ENCODE peak calls at places on chromosomes 4 and X, in nine cellular contexts. Z is brain microvascular endothelial cell; X is uterus; I is fibroblast of villous mesenchyme; O is Panc1; P is cardiac fibroblast; Y is adrenal gland; C is astrocyte; W is CD8-positive, alpha-beta T cell. J is an unnamed sample.

GRCh38 chr4:119337010-119337409 is 15.1 kb upstream of the FABP2 start:
- DNase-seq in Z (no peak), X (no peak), I (no peak), O (no peak), P (peak; percentile 3), Y (peak; percentile 18), C (no peak), W (no peak), J (no peak)

GRCh38 chrX:20451936-20452335 is 185.2 kb upstream of the RPS6KA3 start:
- DNase-seq in Z (no peak), X (no peak), I (no peak), O (no peak), P (no peak), Y (no peak), C (no peak), W (no peak), J (no peak)

GRCh38 chr4:153649572-153649991 is 34.5 kb upstream of the TLR2 start:
- DNase-seq in Z (peak; percentile 23), X (no peak), I (peak; percentile 42), O (no peak), P (no peak), Y (no peak), C (peak; percentile 9), W (no peak), J (no peak)

GRCh38 chrX:107628662-107629532 is 587 bp downstream of the PRPS1 start:
- DNase-seq in Z (peak; percentile 17), X (peak; percentile 28), I (peak; percentile 18), O (peak; percentile 33), P (peak; percentile 28), Y (peak; percentile 27), C (peak; percentile 12), W (peak; percentile 66), J (no peak)

GRCh38 chrX:108584617-108585211 is 145.1 kb downstream of the COL4A5 start:
- DNase-seq in Z (no peak), X (no peak), I (peak; percentile 9), O (peak; percentile 12), P (peak; percentile 8), Y (no peak), C (no peak), W (no peak), J (no peak)

GRCh38 chr4:179867300-179867878 is 2375.8 kb upstream of the TENM3 start:
- DNase-seq in Z (peak; percentile 4), X (no peak), I (no peak), O (peak; percentile 35), P (peak; percentile 1), Y (peak; percentile 82), C (peak; percentile 7), W (no peak), J (no peak)

GRCh38 chrX:124098089-124098488 is 136.6 kb downstream of the STAG2 start:
- DNase-seq in Z (no peak), X (no peak), I (peak; percentile 41), O (peak; percentile 17), P (peak; percentile 54), Y (no peak), C (peak; percentile 24), W (no peak), J (no peak)

GRCh38 chr4:163988391-163988790 is 493.9 kb downstream of the TMA16 start:
- DNase-seq in Z (no peak), X (no peak), I (no peak), O (no peak), P (no peak), Y (no peak), C (no peak), W (no peak), J (no peak)

GRCh38 chr4:157013656-157014055 is 42.1 kb upstream of the PDGFC start:
- DNase-seq in Z (peak; percentile 49), X (no peak), I (no peak), O (no peak), P (no peak), Y (no peak), C (peak; percentile 10), W (no peak), J (no peak)

DNA sequence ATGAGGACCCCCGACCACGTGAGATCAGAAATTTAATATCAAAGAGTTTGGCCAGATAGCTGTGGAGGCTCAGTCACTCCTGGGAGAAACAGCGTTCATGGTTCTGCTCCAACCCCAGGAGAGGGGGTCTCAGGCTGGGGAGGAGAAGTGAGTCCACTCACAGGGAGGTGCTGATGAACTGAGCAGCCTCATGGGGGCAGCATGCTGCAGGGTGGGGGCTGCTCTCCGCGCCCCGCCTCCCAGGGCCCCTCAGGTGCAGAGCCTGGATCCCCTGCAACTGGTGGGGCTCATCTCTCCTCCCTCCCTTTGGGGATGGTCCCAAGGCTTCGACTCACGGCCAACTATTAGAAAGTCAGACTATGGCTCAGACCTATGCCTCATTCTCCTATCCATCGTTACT is 26.6 kb upstream of the C4orf50 start:
- DNase-seq in Z (no peak), X (no peak), I (no peak), O (no peak), P (no peak), Y (no peak), C (no peak), W (no peak), J (no peak)
- TF ChIP-seq CTCF in Z (no peak), X (no peak), I (no peak), O (no peak), P (no peak), Y (no peak), C (no peak), W (no peak), J (no peak)

DNA sequence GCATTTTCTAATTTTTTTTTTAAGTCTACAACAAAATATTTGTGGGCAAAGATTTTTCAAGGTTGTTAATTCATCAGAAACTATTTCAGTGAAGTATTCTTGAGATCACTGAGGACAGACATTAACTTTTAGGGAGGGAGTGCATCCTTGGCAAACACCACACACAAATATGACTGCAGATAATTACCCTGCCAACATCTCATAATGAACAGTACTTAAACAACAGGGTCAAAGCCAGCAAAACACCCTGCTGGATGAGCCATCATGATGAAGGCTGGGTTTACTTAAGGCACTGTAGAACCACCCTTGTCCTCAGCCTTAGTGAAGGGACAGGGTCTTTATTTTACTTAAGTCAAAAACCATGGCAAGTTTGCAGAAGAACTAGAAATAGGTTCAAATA is 28.4 kb downstream of the TAPT1 start:
- DNase-seq in Z (no peak), X (no peak), I (no peak), O (no peak), P (peak; percentile 24), Y (no peak), C (peak; percentile 20), W (no peak), J (no peak)
- TF ChIP-seq CTCF in Z (no peak), X (no peak), I (no peak), O (no peak), P (no peak), Y (no peak), C (no peak), W (no peak), J (no peak)

DNA sequence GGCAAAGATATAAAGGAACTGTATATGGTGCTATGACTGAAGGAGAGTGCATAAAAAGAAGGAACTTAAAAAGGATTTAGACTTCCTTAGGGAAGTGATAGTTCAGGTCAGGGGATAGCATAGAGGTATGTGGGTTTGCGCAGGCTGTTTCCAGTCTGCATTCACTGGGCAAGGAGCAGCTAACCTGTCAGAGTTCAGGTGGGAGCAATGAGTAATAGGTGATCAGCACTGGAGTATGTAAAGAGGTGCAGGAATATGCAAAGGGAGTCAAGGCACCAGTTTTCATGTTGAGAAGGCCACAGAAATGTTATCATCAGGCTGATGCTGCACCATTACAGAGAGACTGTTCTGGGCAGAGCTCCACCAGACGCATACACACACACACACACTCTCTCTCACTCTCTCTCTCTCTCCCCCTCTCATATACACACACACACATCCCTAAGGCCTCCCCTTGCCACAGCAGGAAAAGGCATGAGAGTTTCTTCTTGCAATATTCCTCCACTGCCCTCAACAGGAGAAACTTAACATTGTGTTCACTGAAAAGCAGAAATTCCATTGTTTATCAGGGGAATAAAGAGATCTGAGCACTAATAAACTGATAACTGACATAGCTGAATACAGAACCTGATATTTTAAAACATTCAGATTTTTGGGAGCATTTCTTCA is 256.4 kb upstream of the GRID2 start:
- DNase-seq in Z (no peak), X (no peak), I (peak; percentile 0), O (no peak), P (peak; percentile 92), Y (no peak), C (peak; percentile 46), W (no peak), J (no peak)
- TF ChIP-seq CTCF in Z (peak; percentile 32), X (no peak), I (no peak), O (no peak), P (no peak), Y (no peak), C (no peak), W (no peak), J (no peak)

GRCh38 chr4:89587364-89587763 is 249.6 kb downstream of the SNCA start:
- DNase-seq in Z (no peak), X (no peak), I (no peak), O (no peak), P (no peak), Y (no peak), C (no peak), W (no peak), J (no peak)

GRCh38 chr4:89590102-89590501 is 246.9 kb downstream of the SNCA start:
- DNase-seq in Z (no peak), X (no peak), I (no peak), O (no peak), P (no peak), Y (no peak), C (no peak), W (no peak), J (no peak)

GRCh38 chr4:89586318-89586717 is 250.6 kb downstream of the SNCA start:
- DNase-seq in Z (no peak), X (no peak), I (peak; percentile 8), O (no peak), P (no peak), Y (no peak), C (no peak), W (no peak), J (no peak)

GRCh38 chr4:89588366-89588765 is 248.6 kb downstream of the SNCA start:
- DNase-seq in Z (no peak), X (no peak), I (no peak), O (no peak), P (no peak), Y (no peak), C (no peak), W (no peak), J (no peak)

DNA sequence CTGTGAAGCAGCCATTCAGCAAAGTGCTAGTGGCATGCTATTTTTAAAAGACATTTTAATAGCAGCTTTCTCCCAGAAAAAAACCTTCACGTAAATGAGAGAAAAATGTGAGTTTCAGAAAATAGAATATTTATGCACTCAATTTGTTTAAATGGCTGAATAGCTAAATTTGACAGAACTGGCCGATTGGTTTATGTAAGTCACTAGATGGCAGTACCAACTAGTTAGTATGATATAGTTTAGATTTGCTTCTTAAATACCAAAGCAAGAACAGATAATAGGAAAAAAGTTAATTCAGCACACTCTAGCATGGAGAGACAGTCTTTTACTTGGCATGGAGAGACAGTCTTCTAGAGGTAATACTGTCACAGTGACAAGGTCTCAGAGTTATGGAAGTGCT is 250.1 kb downstream of the SNCA start:
- DNase-seq in Z (no peak), X (no peak), I (peak; percentile 22), O (no peak), P (peak; percentile 35), Y (no peak), C (no peak), W (no peak), J (no peak)
- TF ChIP-seq CTCF in Z (no peak), X (peak; percentile 21), I (peak; percentile 26), O (peak; percentile 25), P (peak; percentile 8), Y (no peak), C (peak; percentile 35), W (no peak), J (no peak)

GRCh38 chrX:8672176-8672575 is 59.8 kb downstream of the ANOS1 start:
- DNase-seq in Z (no peak), X (no peak), I (no peak), O (no peak), P (no peak), Y (no peak), C (no peak), W (no peak), J (no peak)
- TF ChIP-seq CTCF in Z (peak; percentile 33), X (no peak), I (no peak), O (no peak), P (no peak), Y (no peak), C (no peak), W (no peak), J (no peak)

J was measured in keratinocyte.